ENCODE peak calls at places on chromosomes 16 and 17, in four cellular contexts. L is cardiac muscle cell, M is fibroblast of lung, Q is ascending aorta. P is an unnamed sample. For H3K36me3, the result is how much of the 10 kb centered on the place peaks cover.

GRCh38 chr17:40315206-40315605 is 6.2 kb downstream of the RARA start:
- DNase-seq in L (no peak), M (no peak), Q (no peak), P (no peak)

GRCh38 chr16:53080345-53081031 is 25.7 kb downstream of the CHD9 start:
- DNase-seq in L (no peak), M (peak), Q (no peak), P (peak)

GRCh38 chr17:57391076-57391825 is 134.9 kb downstream of the MSI2 start:
- DNase-seq in L (no peak), M (no peak), Q (no peak), P (no peak)

GRCh38 chr17:8556074-8556473 is 74.5 kb downstream of the MYH10 start:
- DNase-seq in L (no peak), M (no peak), Q (no peak), P (no peak)

GRCh38 chr17:6981426-6981825 is 14.4 kb upstream of the ALOX12 start:
- DNase-seq in L (no peak), M (no peak), Q (no peak), P (no peak)

GRCh38 chr17:8687732-8688131 is 56.9 kb downstream of the CCDC42 start:
- DNase-seq in L (no peak), M (no peak), Q (no peak), P (no peak)

GRCh38 chr16:27429981-27430441 is 28.0 kb downstream of the IL21R start:
- DNase-seq in L (no peak), M (no peak), Q (no peak), P (no peak)

GRCh38 chr16:80273635-80274538 is 266.9 kb upstream of the DYNLRB2 start:
- DNase-seq in L (no peak), M (peak), Q (no peak), P (peak)

GRCh38 chr17:66865151-66865550 is 30.2 kb downstream of the CACNG5 start:
- DNase-seq in L (no peak), M (peak), Q (no peak), P (no peak)

GRCh38 chr16:9647981-9648701 is 534.1 kb downstream of the GRIN2A start:
- DNase-seq in L (peak), M (no peak), Q (no peak), P (no peak)

GRCh38 chr16:70416748-70417616 is 21.9 kb downstream of the ST3GAL2 start:
- DNase-seq in L (no peak), M (no peak), Q (no peak), P (no peak)

GRCh38 chr17:70086468-70086867 is 11.4 kb downstream of the KCNJ16 start:
- DNase-seq in L (no peak), M (peak), Q (no peak), P (no peak)

GRCh38 chr17:70552230-70552981 is 383.1 kb downstream of the KCNJ2 start:
- DNase-seq in L (peak), M (peak), Q (no peak), P (no peak)

GRCh38 chr16:85173981-85174751 is 61.9 kb upstream of the CIBAR2 start:
- DNase-seq in L (peak), M (peak), Q (no peak), P (peak)

GRCh38 chr16:66580605-66581209 is 1.4 kb downstream of the CMTM2 start:
- DNase-seq in L (peak), M (peak), Q (no peak), P (no peak)

GRCh38 chr16:71883193-71883848 is 661 bp downstream of the ZNF821 start:
- DNase-seq in L (peak), M (no peak), Q (no peak), P (no peak)

GRCh38 chr16:88882358-88883030 is 16.0 kb upstream of the PABPN1L start:
- DNase-seq in L (no peak), M (no peak), Q (no peak), P (no peak)

GRCh38 chr16:47060596-47060995 is 83.1 kb downstream of the NETO2 start:
- DNase-seq in L (no peak), M (no peak), Q (no peak), P (no peak)

GRCh38 chr16:89722392-89723278 is 1.3 kb downstream of the ZNF276 start:
- DNase-seq in L (no peak), M (peak), Q (peak), P (no peak)

GRCh38 chr17:11404877-11405276 is 163.9 kb downstream of the SHISA6 start:
- DNase-seq in L (no peak), M (no peak), Q (no peak), P (no peak)

DNA sequence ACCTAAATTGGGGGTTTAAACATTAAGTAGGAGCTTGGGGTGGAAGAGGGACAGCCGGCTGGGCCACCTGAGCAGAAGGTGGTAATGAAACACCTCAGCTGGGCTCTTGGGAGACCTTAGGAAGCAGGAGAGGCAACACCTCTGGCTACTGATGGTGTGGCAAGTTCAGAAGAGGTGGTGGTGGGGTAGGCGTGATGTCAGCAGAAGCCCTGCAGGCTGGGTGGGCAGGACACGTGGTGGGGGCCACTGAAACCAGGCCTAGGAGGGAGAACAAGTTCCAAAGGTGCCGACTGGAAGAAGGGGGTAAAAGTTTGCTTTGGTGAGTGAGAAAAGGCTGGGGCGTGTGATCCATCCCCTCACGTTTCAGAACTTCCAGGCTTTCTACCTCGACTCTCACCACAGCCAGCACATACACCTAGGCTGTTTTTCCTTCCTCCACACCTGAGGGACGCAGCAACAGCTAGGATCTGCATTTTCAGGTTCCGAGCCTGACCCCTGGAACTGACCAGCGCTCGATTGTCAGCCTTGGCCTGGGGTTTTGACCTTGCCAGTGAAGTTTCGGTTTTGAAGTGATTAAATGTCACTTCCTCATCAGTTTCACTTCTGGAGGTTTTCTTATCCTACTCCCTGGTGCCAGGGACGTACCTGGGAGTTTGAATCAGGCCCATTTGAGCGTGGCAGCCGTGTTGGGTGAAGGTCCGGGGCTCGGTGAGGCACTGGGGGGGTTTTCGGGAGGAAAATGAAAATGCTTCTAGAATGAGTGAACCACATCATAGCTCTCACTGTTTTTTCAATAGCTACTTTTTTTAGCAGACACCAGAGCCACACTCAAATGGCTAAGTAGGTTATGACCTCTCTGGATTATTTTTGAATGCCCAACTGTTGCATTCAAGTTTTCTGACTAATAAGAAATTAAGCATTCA is 10.0 kb downstream of the SNN start:
- DNase-seq in L (no peak), M (no peak), Q (peak), P (no peak)
- H3K36me3 ChIP-seq in L (under half), M (under half), Q (under half), P (under half)

GRCh38 chr17:80476877-80477646 is 655 bp upstream of the NPTX1 start:
- DNase-seq in L (no peak), M (no peak), Q (no peak), P (no peak)

GRCh38 chr17:80475949-80476876 is at the start of gene NPTX1:
- DNase-seq in L (peak), M (no peak), Q (no peak), P (no peak)

GRCh38 chr17:80474231-80474932 is 2.0 kb downstream of the NPTX1 start:
- DNase-seq in L (no peak), M (peak), Q (no peak), P (no peak)

GRCh38 chr17:80473701-80474100 is 2.7 kb downstream of the NPTX1 start:
- DNase-seq in L (no peak), M (no peak), Q (no peak), P (no peak)

GRCh38 chr17:80474933-80475915 is 1.2 kb downstream of the NPTX1 start:
- DNase-seq in L (no peak), M (no peak), Q (no peak), P (no peak)
- H3K4me3 ChIP-seq in L (peak), M (no peak), Q (peak), P (no peak)

GRCh38 chr17:80996422-80997305 is 5.0 kb downstream of the CHMP6 start:
- DNase-seq in L (no peak), M (no peak), Q (no peak), P (no peak)
- H3K36me3 ChIP-seq in L (under half), M (under half), Q (half or more), P (under half)

DNA sequence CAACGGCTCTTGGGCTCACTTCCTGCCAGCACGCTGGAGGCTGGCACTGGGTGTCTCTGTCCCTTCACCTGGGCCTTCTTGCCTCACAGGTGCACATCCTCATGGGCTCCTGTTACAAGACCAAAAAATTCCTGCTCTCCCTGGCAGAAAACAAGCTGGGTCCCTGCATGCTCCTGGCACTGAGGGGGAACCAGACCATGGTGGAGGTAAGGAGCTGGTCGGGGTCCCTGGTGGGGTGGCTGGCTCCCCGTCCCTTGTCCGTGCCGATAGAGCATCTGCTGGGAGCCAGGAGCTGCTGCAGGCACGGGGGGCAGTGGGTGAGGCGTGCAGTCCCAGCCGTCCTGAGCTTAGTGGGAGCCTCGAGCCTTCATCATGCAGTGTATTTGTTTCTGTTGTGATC is 79.5 kb upstream of the PLCG2 start:
- DNase-seq in L (no peak), M (no peak), Q (no peak), P (no peak)
- H3K4me3 ChIP-seq in L (no peak), M (no peak), Q (no peak), P (no peak)

GRCh38 chr16:22323998-22324786 is 27.0 kb downstream of the POLR3E start:
- DNase-seq in L (no peak), M (no peak), Q (no peak), P (no peak)
- H3K36me3 ChIP-seq in L (under half), M (under half), Q (half or more), P (under half)

DNA sequence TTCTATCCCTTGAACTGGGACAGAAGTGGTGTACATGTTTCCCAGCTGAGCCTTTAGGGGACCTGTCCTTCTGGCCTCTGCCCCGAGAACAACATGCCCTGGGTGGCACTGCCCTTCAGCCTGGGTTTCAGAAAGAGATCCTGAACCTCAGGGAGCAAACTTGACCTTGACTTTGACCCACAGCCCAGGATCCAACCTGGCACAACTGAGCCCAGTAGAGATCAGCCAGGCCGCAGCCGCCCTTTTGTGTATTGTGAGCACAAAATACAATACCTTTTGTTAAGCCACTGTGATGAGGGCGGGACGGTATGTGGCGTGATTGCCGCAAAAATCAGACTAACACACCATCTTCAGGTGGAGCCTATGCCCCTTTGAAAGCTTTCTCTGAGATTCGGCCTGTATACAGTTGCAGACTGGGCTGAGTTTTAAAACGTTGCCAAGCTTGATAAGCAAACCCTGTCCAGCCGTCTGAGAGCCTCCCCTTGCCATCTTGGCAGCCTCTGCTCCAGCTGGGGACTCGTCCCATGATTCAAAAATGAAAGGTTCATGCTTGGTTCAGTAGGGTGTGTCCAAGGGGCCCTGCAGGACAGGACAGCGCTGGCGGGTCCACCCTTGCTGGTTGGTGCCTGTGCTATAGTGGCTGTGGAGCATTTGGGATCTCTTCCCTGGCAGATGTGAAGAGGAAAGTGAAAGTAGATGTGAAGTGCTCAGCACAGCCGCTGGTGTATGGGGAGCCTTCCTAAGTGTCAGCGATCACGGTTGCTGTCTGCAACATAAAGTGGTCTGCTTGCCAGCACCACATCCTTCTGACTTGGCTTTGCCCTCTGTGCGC is 40.3 kb downstream of the FOXL1 start:
- DNase-seq in L (no peak), M (peak), Q (no peak), P (no peak)
- H3K4me3 ChIP-seq in L (no peak), M (peak), Q (peak), P (no peak)

GRCh38 chr17:47159315-47159714 is 29.8 kb downstream of the CDC27 start:
- DNase-seq in L (no peak), M (no peak), Q (no peak), P (no peak)

GRCh38 chr17:47164263-47164662 is 24.8 kb downstream of the CDC27 start:
- DNase-seq in L (no peak), M (no peak), Q (no peak), P (no peak)

GRCh38 chr17:47165137-47165536 is 24.0 kb downstream of the CDC27 start:
- DNase-seq in L (peak), M (no peak), Q (no peak), P (no peak)

GRCh38 chr17:47161988-47162622 is 27.0 kb downstream of the CDC27 start:
- DNase-seq in L (no peak), M (no peak), Q (no peak), P (no peak)
- H3K36me3 ChIP-seq in L (under half), M (under half), Q (under half), P (under half)

DNA sequence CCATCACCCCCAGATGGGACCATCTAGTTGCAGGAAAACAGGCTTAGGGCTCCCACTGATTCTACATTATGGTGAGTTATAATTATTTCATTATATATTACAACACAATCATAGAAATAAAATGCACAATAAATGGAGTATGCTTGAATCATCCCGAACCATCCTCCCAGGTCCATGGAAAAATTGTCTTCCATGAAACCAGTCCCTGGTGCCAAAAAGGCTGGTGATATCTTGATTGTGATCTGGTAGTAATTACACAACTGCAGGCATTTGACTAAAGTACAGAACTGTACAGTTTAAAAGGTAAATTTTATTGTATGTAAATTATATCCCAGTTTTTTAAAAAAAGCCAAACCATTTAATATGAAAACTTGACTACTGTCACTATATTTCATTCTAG is 7.5 kb downstream of the CEP20 start:
- DNase-seq in L (no peak), M (no peak), Q (no peak), P (no peak)
- H3K4me3 ChIP-seq in L (no peak), M (no peak), Q (no peak), P (no peak)

P was measured in BJ.